ENCODE peak calls at places on chromosomes 12 and 14, in eight cellular contexts. J, L, C, A, P, R, F and B are unnamed samples.

GRCh38 chr12:15278816-15279658 is 43.3 kb upstream of the PTPRO start:
- DNase-seq in J (no peak), L (peak), C (peak), A (peak), P (peak), R (peak), F (peak), B (no peak)

GRCh38 chr12:109440851-109441490 is 36.1 kb downstream of the KCTD10 start:
- DNase-seq in J (no peak), L (no peak), C (no peak), A (no peak), P (no peak), R (peak), F (no peak), B (no peak)

GRCh38 chr12:66623455-66623854 is 55.4 kb downstream of the GRIP1 start:
- DNase-seq in J (no peak), L (no peak), C (peak), A (no peak), P (no peak), R (no peak), F (no peak), B (no peak)

GRCh38 chr12:452667-453210 is 7.0 kb upstream of the B4GALNT3 start:
- DNase-seq in J (no peak), L (peak), C (no peak), A (no peak), P (no peak), R (no peak), F (no peak), B (no peak)

GRCh38 chr12:52081263-52081733 is 1.8 kb downstream of the SMIM41 start:
- DNase-seq in J (no peak), L (peak), C (no peak), A (peak), P (peak), R (peak), F (no peak), B (no peak)

GRCh38 chr14:62592877-62593276 is 452.4 kb downstream of the KCNH5 start:
- DNase-seq in J (no peak), L (no peak), C (peak), A (no peak), P (no peak), R (peak), F (no peak), B (no peak)

GRCh38 chr12:6768385-6769002 is 2.3 kb downstream of the PTMS start:
- DNase-seq in J (no peak), L (no peak), C (no peak), A (no peak), P (no peak), R (no peak), F (no peak), B (peak)

GRCh38 chr12:31868980-31869379 is 90.2 kb upstream of the RESF1 start:
- DNase-seq in J (no peak), L (no peak), C (no peak), A (no peak), P (no peak), R (peak), F (no peak), B (no peak)

DNA sequence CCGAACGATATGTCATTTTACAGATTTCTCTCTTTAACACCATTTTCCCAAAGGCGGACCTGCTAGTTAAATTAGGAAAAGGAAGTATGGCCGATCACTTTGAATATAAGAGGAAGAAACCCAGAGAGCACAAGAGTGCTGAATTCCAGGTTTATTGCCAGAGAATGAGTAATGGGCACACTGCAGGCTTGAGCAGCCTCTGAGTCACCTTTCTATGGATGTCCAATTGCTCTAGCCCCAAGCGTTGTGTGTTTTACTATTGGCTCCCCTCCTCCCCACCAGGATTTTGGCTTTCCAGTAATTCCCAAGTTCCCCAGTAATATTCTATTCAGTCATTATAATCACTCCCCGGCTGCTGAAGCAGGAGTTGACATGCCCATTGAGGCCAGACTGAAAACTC is 704.5 kb upstream of the FLRT2 start:
- DNase-seq in J (no peak), L (no peak), C (peak), A (no peak), P (no peak), R (peak), F (no peak), B (no peak)
- H3K27ac ChIP-seq in J (no peak), L (no peak), C (peak), A (no peak), P (no peak), R (no peak), F (no peak), B (no peak)

DNA sequence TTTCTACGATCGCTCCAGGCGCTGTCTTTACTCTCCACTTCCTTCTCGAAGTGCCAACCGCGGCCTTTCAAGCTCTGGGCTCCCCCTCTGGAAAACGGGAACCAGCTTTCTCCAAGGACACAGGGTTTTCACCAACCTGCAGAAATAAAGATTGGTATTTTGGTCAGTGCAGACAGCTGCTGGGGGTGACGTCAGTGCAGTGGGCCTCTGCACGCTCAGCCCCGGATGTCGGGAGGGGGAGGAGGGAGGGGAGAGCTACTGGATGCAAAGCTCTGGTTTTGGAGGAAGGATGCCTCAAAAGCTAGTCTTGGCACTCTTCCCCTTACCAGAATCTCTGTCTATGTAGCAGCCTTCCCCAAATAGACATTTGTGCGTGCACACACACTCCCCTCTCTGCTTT is 19.9 kb downstream of the HRK start:
- DNase-seq in J (peak), L (peak), C (peak), A (peak), P (no peak), R (peak), F (no peak), B (peak)
- H3K27ac ChIP-seq in J (peak), L (no peak), C (no peak), A (no peak), P (no peak), R (peak), F (no peak), B (no peak)

DNA sequence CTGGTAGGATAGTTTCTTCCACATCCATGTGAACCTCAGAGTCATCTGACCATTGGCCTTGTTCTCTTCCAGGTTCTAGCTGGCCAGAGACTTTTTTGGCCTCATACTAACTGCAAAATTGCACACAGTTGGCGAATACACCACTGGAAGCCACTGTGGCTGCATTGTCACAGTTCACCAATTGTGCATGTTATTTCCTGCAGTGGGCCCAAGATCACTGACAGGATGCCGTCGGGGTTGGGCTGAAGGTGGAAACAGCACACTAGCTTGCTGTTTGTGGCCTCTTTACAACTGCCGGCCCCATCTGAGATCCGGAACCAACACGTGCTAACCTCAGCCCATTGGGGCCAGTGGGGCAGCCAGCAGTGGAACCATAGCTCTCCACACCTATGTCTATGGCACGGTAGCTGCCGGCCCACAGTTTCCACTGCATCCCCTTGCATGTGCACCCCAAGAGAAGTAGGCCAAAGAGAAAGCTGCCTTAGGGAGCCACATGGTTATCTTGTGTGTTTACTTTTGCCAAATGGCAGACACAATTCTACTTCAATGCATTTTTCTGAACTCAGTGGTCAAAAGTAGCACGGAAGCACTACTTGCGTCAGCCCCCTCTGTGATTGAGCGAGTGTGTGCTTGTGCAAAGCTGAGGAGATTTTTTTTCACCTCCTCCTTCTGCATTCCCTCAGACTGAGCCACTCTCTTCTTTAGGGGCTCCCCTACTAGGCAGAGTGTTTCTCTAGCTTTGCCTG is 464.0 kb downstream of the RAD51B start:
- DNase-seq in J (no peak), L (peak), C (no peak), A (peak), P (no peak), R (no peak), F (no peak), B (no peak)
- H3K27ac ChIP-seq in J (no peak), L (peak), C (no peak), A (peak), P (no peak), R (no peak), F (peak), B (no peak)

GRCh38 chr12:132070298-132070697 is 73.8 kb downstream of the DDX51 start:
- DNase-seq in J (no peak), L (no peak), C (no peak), A (no peak), P (no peak), R (no peak), F (no peak), B (no peak)
- H3K27ac ChIP-seq in J (no peak), L (no peak), C (no peak), A (peak), P (no peak), R (no peak), F (no peak), B (no peak)

DNA sequence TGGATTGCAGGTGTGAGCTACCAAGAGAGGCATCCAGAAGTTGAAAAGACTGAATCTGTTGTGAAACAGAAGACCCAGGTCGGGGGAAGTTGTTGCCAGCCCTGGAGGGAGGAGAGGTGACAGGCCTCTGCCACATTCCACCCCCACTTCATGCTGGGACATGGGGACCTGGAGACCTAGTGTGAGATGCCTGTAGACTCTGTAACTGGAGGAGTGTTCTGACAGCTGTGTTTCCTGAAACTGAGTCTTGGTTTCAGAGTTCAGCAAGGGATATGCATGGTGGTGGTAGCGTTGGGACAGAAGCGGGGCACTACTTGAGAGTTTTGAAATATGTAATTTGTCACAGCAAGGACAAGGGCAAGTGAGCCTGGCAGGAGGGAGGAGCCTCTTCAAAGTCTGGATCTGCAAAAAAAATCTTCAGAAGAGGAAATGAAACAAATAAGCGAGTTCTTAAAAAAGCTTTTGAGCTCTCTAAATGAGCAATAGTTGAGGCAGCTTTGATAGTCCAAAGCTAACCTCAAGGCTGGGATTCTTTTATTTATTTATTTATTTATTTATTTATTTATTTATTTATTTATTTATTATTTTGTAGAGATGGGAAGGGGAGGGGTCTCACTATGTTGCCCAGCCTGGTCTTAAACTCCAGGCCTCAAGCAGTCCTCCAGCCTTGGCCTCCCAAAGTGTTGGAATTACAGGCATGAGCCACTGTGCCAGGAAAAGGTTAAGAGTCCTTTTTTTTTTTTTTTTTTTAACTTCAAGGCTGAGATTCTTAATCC is 58.9 kb upstream of the EEA1 start:
- DNase-seq in J (no peak), L (peak), C (no peak), A (no peak), P (no peak), R (no peak), F (no peak), B (no peak)
- H3K27ac ChIP-seq in J (no peak), L (peak), C (no peak), A (peak), P (no peak), R (no peak), F (peak), B (no peak)

GRCh38 chr14:24851837-24852236 is 198.1 kb downstream of the STXBP6 start:
- DNase-seq in J (no peak), L (no peak), C (no peak), A (no peak), P (no peak), R (peak), F (no peak), B (no peak)
- H3K27ac ChIP-seq in J (no peak), L (no peak), C (no peak), A (no peak), P (no peak), R (no peak), F (no peak), B (no peak)

GRCh38 chr14:51069065-51069464 is 25.8 kb downstream of the TRIM9 start:
- DNase-seq in J (no peak), L (no peak), C (no peak), A (no peak), P (no peak), R (no peak), F (no peak), B (no peak)

GRCh38 chr14:51071851-51072250 is 23.1 kb downstream of the TRIM9 start:
- DNase-seq in J (no peak), L (no peak), C (no peak), A (no peak), P (no peak), R (no peak), F (no peak), B (no peak)

GRCh38 chr14:51068268-51068667 is 26.6 kb downstream of the TRIM9 start:
- DNase-seq in J (no peak), L (no peak), C (no peak), A (no peak), P (no peak), R (no peak), F (no peak), B (no peak)

GRCh38 chr14:51072976-51073375 is 21.9 kb downstream of the TRIM9 start:
- DNase-seq in J (no peak), L (no peak), C (no peak), A (no peak), P (no peak), R (no peak), F (no peak), B (no peak)

DNA sequence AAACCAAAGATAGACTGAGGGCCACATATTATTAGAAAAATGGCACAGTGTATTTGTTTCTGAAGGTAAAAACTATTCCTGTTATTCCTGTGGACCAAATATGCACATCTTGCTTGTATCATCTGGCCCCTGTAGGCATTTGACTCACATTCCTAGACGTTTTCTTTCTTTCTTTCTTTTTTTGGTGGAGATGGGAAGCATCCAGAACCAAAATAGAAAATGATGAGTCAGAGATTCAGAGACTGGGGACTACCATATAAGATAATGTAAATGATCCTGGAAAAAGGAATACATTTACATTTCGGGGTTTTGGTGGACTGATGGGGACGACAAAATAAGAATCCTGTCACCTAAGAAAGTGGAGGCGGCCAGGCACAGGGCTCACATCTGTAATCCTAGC is 24.2 kb downstream of the TRIM9 start:
- DNase-seq in J (no peak), L (no peak), C (no peak), A (no peak), P (no peak), R (no peak), F (no peak), B (no peak)
- H3K27ac ChIP-seq in J (no peak), L (no peak), C (no peak), A (no peak), P (no peak), R (no peak), F (no peak), B (no peak)

DNA sequence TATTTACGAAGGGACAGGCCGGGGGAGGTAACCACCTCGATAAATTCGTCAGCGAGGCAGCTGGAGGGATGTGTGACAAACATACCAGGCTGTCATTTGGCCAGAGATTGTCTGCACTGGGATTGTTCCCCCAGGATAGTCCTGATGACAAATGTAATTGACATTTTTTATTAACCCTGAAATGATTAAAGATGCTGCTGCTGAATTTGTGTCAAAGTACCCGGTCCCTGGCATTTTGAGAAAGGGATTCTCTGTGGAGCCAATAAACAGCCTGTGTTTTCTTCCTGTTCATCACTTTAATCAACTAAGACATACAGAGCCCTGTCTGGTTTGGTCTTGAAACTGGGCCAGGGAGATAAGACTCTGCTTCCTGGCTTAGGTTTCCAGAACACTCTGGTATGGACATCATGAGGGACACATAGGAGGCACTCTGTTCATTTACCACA is 117.6 kb downstream of the SLC25A47 start:
- DNase-seq in J (no peak), L (no peak), C (no peak), A (no peak), P (no peak), R (no peak), F (no peak), B (no peak)
- H3K27ac ChIP-seq in J (no peak), L (peak), C (peak), A (peak), P (no peak), R (no peak), F (peak), B (peak)

GRCh38 chr12:48164456-48164855 is 7.1 kb upstream of the ASB8 start:
- DNase-seq in J (no peak), L (no peak), C (no peak), A (no peak), P (no peak), R (no peak), F (no peak), B (no peak)
- H3K27ac ChIP-seq in J (no peak), L (no peak), C (no peak), A (no peak), P (no peak), R (no peak), F (no peak), B (peak)